ENCODE peak calls at places on chromosomes 12 and 14, in six cellular contexts. I is transverse colon, M is stomach, D is K562, Q is HL-60, C is breast epithelium. O is an unnamed sample.

GRCh38 chr14:102501751-102502315 is 7.7 kb downstream of the ANKRD9 start:
- DNase-seq in I (no peak), D (peak), Q (no peak), C (no peak), M (no peak), O (no peak)

GRCh38 chr14:30559638-30560071 is 697 bp downstream of the G2E3 start:
- DNase-seq in C (no peak), Q (no peak), I (no peak), D (no peak), M (no peak), O (no peak)

GRCh38 chr12:57620936-57621496 is 9.8 kb downstream of the ARHGEF25 start:
- DNase-seq in C (no peak), D (no peak), I (no peak), Q (no peak), M (no peak), O (no peak)

GRCh38 chr12:14716848-14717444 is 20.5 kb upstream of the GUCY2C start:
- DNase-seq in C (no peak), I (peak), M (peak), D (peak), Q (peak), O (no peak)

GRCh38 chr14:75334191-75335051 is 55.8 kb downstream of the FOS start:
- DNase-seq in I (peak), D (no peak), Q (peak), C (no peak), M (peak), O (peak)

GRCh38 chr12:29320295-29321090 is 60.5 kb downstream of the ERGIC2 start:
- DNase-seq in I (no peak), Q (no peak), M (no peak), D (no peak), C (no peak), O (no peak)

GRCh38 chr12:115023279-115023678 is 339.3 kb upstream of the TBX3 start:
- DNase-seq in C (no peak), Q (no peak), I (no peak), M (no peak), D (no peak), O (no peak)

GRCh38 chr14:59343585-59343984 is 121.6 kb downstream of the GPR135 start:
- DNase-seq in D (no peak), I (no peak), Q (no peak), M (no peak), C (peak), O (no peak)

GRCh38 chr12:45234134-45234865 is 18.4 kb downstream of the ANO6 start:
- DNase-seq in I (no peak), D (peak), M (no peak), Q (no peak), C (peak), O (no peak)

GRCh38 chr12:123390415-123391093 is 6.6 kb downstream of the KMT5A start:
- DNase-seq in Q (no peak), D (no peak), M (no peak), I (no peak), C (no peak), O (no peak)

GRCh38 chr12:80598004-80598606 is 109.3 kb upstream of the MYF6 start:
- DNase-seq in C (no peak), M (no peak), Q (no peak), I (no peak), D (no peak), O (no peak)

GRCh38 chr14:95533391-95533821 is 1.4 kb upstream of the GLRX5 start:
- DNase-seq in M (no peak), C (peak), I (no peak), Q (no peak), D (no peak), O (peak)

GRCh38 chr12:14774944-14775651 is 28.2 kb downstream of the WBP11 start:
- DNase-seq in D (no peak), M (peak), I (peak), Q (peak), C (peak), O (peak)

GRCh38 chr12:6178981-6179761 is 21.0 kb upstream of the CD9 start:
- DNase-seq in M (no peak), C (no peak), I (no peak), D (no peak), Q (no peak), O (no peak)

GRCh38 chr12:47207005-47207717 is 127.4 kb upstream of the AMIGO2 start:
- DNase-seq in I (peak), D (no peak), M (no peak), C (no peak), Q (peak), O (no peak)

GRCh38 chr12:81502912-81503695 is 256.0 kb downstream of the PPFIA2 start:
- DNase-seq in Q (no peak), I (no peak), C (no peak), D (no peak), M (no peak), O (no peak)

GRCh38 chr14:64746298-64747250 is 42.4 kb downstream of the PLEKHG3 start:
- DNase-seq in I (no peak), D (no peak), C (peak), M (no peak), Q (no peak), O (no peak)

GRCh38 chr14:76091036-76091435 is 60.7 kb upstream of the GPATCH2L start:
- DNase-seq in C (peak), M (no peak), I (no peak), D (peak), Q (no peak), O (peak)

GRCh38 chr14:77902806-77903205 is 102.9 kb downstream of the ADCK1 start:
- DNase-seq in M (no peak), Q (no peak), I (no peak), C (no peak), D (no peak), O (no peak)

GRCh38 chr14:31781578-31781977 is 220.4 kb downstream of the NUBPL start:
- DNase-seq in M (no peak), C (no peak), Q (no peak), I (no peak), D (no peak), O (no peak)

GRCh38 chr12:69513297-69513696 is 43.1 kb downstream of the FRS2 start:
- DNase-seq in I (no peak), D (no peak), C (no peak), M (no peak), Q (no peak), O (no peak)

GRCh38 chr14:67133595-67134441 is 55.4 kb upstream of the GARIN2 start:
- DNase-seq in C (no peak), D (no peak), I (no peak), Q (no peak), M (no peak), O (no peak)

GRCh38 chr12:7075931-7076330 is 15.4 kb downstream of the C1S start:
- DNase-seq in M (no peak), I (no peak), Q (no peak), D (no peak), C (no peak), O (no peak)

GRCh38 chr12:95633049-95633545 is 81.8 kb upstream of the USP44 start:
- DNase-seq in Q (peak), I (peak), D (no peak), C (peak), M (peak), O (no peak)

GRCh38 chr12:27751386-27752047 is 28.5 kb upstream of the KLHL42 start:
- DNase-seq in Q (no peak), C (no peak), D (no peak), M (peak), I (peak), O (no peak)

GRCh38 chr12:59742831-59743230 is 147.0 kb downstream of the SLC16A7 start:
- DNase-seq in D (no peak), I (no peak), Q (no peak), C (no peak), M (no peak), O (no peak)

GRCh38 chr12:87930033-87930432 is 99.2 kb downstream of the C12orf50 start:
- DNase-seq in I (no peak), D (no peak), M (no peak), C (no peak), Q (no peak), O (no peak)

GRCh38 chr12:62654558-62655241 is 188.1 kb downstream of the MON2 start:
- DNase-seq in D (no peak), M (no peak), Q (no peak), C (no peak), I (no peak), O (no peak)

GRCh38 chr14:93146119-93146518 is 30.4 kb upstream of the ITPK1 start:
- DNase-seq in D (no peak), Q (no peak), I (no peak), M (no peak), C (no peak), O (no peak)

GRCh38 chr14:80679273-80679672 is 262.3 kb downstream of the CEP128 start:
- DNase-seq in M (no peak), D (no peak), I (no peak), C (no peak), Q (no peak), O (no peak)
- H3K27ac ChIP-seq in M (no peak), D (no peak), I (no peak), C (no peak), Q (no peak), O (no peak)

GRCh38 chr12:93989913-93990312 is 158.5 kb upstream of the PLXNC1 start:
- DNase-seq in D (no peak), C (no peak), Q (no peak), I (no peak), M (no peak), O (no peak)

GRCh38 chr12:93996321-93996720 is 152.1 kb upstream of the PLXNC1 start:
- DNase-seq in D (no peak), M (no peak), C (no peak), I (no peak), Q (no peak), O (no peak)

GRCh38 chr12:93991882-93992415 is 156.4 kb upstream of the PLXNC1 start:
- DNase-seq in I (no peak), M (no peak), Q (no peak), C (no peak), D (no peak), O (no peak)

DNA sequence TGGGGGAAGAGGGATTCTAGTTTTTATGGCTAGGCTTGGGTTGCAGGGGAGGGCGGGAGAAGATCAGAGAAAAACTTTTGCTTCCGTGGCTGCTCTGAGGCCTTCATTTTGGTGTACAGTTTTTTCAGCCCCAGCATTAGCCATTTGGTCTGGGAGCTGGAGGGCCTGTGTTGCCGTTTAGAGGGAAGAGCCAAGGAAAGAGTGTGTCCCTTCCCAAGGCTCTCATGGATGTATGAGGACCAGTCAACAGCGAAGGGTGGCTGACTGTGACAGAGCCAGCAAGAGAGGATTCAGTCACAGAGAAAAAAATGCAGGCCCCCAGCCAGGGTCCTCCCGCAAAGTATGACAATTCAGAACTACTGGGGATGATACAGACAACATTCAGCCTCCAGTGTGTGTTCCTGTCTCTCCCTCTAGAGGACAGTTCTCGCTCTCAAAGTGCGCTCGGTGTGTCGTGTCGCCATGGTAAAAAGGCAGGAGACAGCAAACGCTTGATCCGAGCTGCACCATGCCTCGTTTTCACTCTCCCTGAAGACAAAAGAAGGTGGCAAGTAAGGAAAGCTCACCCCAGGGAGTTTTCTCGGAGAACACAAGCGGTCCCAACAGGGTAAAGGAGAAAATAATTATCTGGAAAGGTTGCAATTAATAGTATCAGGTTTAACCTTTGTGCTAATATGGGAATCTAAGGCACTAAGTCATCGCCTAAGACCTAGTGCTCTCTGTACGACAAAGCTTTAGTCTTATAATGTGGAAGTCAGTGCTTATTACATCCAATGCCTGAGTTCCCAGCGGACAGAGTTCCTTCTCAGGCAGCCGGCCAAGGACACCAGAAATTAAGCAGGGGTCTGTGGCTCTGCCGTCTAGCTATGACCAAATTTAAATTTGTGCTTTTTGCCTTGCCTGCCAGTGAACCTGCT is 157.3 kb upstream of the PLXNC1 start:
- DNase-seq in Q (no peak), D (peak), I (no peak), C (no peak), M (no peak), O (no peak)
- TF ChIP-seq CTCF in Q (no peak), D (peak), I (peak), C (peak), M (no peak), O (no peak)

DNA sequence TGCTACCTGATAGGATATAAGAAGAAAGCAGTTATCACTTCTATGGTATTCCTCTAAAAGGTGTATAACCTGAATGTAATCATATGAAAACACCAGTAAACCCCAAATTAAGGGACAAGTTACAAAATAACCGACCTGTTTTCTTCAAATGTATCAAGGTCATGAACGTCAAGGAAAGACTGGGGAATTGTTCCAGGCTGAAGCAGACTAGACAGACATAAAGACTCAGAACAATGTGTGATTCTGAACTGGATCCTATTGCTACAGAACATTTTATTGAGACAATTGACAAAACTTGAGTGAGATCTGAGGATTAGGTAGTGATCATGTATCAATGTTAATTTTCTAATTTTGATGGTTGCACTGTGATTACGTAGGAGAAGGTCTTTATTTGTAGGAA is 15.4 kb upstream of the LRP6 start:
- DNase-seq in Q (no peak), C (no peak), D (no peak), I (no peak), M (no peak), O (no peak)
- TF ChIP-seq POLR2AphosphoS5 in Q (no peak), C (no peak), D (no peak), I (no peak), M (no peak), O (no peak)

DNA sequence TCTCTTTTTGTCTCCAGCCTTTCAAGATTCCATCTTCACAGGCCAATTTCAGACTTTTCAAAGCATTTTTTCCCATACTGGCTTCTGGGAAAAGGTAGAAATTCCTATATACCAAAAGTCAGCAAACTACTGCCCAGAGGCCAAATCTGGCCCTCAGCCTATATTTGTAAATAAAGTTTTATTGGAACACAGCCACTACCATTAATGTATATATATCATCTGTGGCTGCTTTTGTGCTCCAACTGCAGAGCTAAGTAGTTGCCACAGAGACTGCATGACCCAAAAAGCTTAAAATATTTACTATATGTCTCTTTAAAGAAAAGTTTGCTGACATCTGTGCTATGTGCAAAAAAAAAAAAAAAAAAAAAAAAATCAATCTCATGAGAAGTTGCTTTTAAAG is 76.3 kb downstream of the KSR2 start:
- DNase-seq in M (no peak), D (no peak), C (no peak), I (no peak), Q (no peak), O (no peak)
- H3K27ac ChIP-seq in M (no peak), D (no peak), C (no peak), I (no peak), Q (no peak), O (no peak)

GRCh38 chr14:45134051-45134958 is at the start of gene FKBP3:
- DNase-seq in I (peak), M (peak), C (peak), D (peak), Q (peak), O (peak)
- TF ChIP-seq CTCF in I (no peak), M (no peak), C (no peak), D (peak), Q (no peak), O (no peak)

DNA sequence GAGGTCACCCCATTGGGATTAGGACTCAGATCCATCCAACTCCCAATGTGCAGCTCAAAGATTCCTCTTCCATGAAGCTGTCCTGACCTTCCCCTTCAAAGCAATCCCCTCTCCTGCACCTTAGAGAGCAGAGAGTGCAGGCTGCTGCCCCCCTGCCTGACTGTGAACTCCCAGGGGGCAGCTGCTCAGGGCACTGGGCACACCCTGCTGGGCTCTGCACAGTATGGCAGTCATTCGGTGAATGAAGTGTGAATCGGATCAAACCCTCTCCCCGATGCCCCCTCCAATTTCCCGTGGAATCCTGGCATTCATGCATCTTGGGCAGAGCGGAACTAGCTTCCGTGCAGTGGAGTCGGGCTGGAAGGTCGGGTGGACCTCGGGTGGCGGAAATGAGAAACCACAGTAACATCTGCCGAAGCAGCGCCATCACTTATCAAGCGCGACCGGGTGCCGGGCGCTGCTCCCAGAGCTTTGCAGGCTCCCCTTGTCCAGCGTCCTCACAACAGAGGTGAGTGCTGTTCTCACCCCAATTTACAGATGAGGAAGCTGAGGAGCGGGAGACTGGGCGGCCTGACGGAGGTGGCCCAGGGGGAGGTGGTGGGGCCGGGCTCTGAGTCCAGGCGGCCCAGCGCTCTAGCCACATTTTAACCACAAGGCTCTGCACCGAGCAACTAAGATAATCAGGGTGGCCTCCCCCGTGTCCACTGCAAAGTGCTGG is 14.7 kb downstream of the GALNT9 start:
- DNase-seq in M (no peak), I (no peak), C (no peak), Q (no peak), D (no peak), O (no peak)
- TF ChIP-seq POLR2AphosphoS5 in M (no peak), I (no peak), C (no peak), Q (no peak), D (no peak), O (no peak)

GRCh38 chr14:99727096-99727870 is 43.2 kb downstream of the CYP46A1 start:
- DNase-seq in M (peak), C (no peak), I (no peak), Q (no peak), D (no peak), O (peak)

GRCh38 chr14:99726538-99727095 is 42.5 kb downstream of the CYP46A1 start:
- DNase-seq in C (no peak), I (no peak), D (no peak), M (peak), Q (no peak), O (peak)

GRCh38 chr14:99724939-99725773 is 41.1 kb downstream of the CYP46A1 start:
- DNase-seq in I (no peak), C (peak), Q (no peak), D (no peak), M (no peak), O (peak)

GRCh38 chr14:99724196-99724891 is 40.2 kb downstream of the CYP46A1 start:
- DNase-seq in Q (no peak), C (peak), D (no peak), M (no peak), I (no peak), O (no peak)

DNA sequence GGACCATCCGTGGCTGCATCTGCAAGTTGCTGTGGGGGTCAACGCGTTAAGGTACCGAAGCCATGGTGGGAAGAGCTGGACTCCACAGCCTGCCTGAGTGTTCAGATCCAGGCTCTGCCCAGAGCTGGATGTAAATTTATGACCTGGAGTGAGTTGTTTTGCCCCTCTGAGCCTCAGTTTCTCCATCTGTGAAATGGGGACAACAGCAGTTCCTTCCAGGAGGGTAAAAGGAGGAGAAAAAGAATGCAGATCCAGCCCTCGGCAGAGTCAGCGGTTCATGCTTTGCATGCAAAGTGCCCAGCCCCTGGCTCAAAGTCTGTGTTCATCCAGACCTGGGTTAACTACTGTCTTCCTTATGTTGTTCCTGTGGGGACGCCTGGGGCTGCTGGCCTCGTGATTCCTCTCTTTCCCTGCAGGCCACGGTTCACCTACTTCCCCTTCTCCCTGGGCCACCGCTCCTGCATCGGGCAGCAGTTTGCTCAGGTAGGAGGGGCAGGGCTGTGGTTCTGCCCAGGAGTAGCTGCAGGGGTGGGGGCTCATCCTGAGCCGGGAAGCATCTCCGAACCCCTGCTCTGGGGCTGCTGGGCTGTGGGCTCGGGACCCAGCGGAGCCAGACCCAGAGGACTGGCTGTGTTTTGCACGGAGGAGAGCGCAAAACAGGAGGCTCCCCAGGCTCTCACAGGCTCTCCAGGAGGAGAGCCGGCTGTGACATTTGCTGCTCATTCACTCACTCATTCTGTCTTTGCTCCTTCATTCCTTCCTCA is 41.9 kb downstream of the CYP46A1 start:
- DNase-seq in C (peak), D (no peak), Q (no peak), I (no peak), M (no peak), O (peak)
- H3K27ac ChIP-seq in C (no peak), D (no peak), Q (no peak), I (no peak), M (no peak), O (no peak)

GRCh38 chr12:52398176-52398575 is 8.0 kb downstream of the KRT82 start:
- DNase-seq in M (no peak), C (no peak), Q (no peak), I (no peak), D (peak), O (no peak)
- TF ChIP-seq CTCF in M (no peak), C (no peak), Q (no peak), I (no peak), D (no peak), O (no peak)